ENCODE peak calls at places on chromosomes 2 and 18, in six cellular contexts. Q is uterus, O is K562, B is A549, R is tibial nerve, K is gastrocnemius medialis. P is an unnamed sample.
A peak's percentile ranks its signal among the peaks of the same experiment; 100 is the strongest.

GRCh38 chr18:54004828-54005227 is 219.6 kb downstream of the MBD2 start:
- DNase-seq in Q (no peak), O (no peak), B (peak; percentile 13), R (no peak), K (no peak), P (no peak)

GRCh38 chr2:79547568-79547967 is 34.7 kb downstream of the CTNNA2 start:
- DNase-seq in Q (no peak), O (no peak), B (no peak), R (no peak), K (no peak), P (no peak)

GRCh38 chr2:20178404-20179178 is 46.3 kb downstream of the SDC1 start:
- DNase-seq in Q (no peak), O (no peak), B (no peak), R (no peak), K (no peak), P (no peak)

GRCh38 chr2:202871161-202872141 is at the start of gene ICA1L:
- DNase-seq in Q (peak; percentile 61), O (peak; percentile 69), B (peak; percentile 60), R (peak; percentile 38), K (peak; percentile 13), P (peak; percentile 49)

GRCh38 chr2:241985986-241986329 is 116.4 kb downstream of the RTP5 start:
- DNase-seq in Q (no peak), O (no peak), B (no peak), R (no peak), K (no peak), P (no peak)

GRCh38 chr2:197821550-197822218 is 17.3 kb downstream of the PLCL1 start:
- DNase-seq in Q (no peak), O (peak; percentile 61), B (no peak), R (no peak), K (no peak), P (no peak)

GRCh38 chr18:50163505-50163904 is 31.4 kb downstream of the MYO5B start:
- DNase-seq in Q (no peak), O (no peak), B (no peak), R (no peak), K (no peak), P (no peak)

GRCh38 chr2:220946552-220946951 is 625.6 kb downstream of the EPHA4 start:
- DNase-seq in Q (no peak), O (no peak), B (no peak), R (no peak), K (no peak), P (no peak)

GRCh38 chr2:230865766-230866703 is 1.3 kb downstream of the ITM2C start:
- DNase-seq in Q (peak; percentile 36), O (no peak), B (no peak), R (no peak), K (no peak), P (peak; percentile 78)

GRCh38 chr18:25351773-25352628 is at the start of gene ZNF521:
- DNase-seq in Q (peak; percentile 92), O (peak; percentile 90), B (peak; percentile 33), R (peak; percentile 86), K (peak; percentile 84), P (peak; percentile 95)
- TF ChIP-seq POLR2A in Q (peak; percentile 70), O (no peak), B (no peak), R (peak; percentile 64), K (peak; percentile 61), P (peak; percentile 48)

GRCh38 chr2:85160946-85161625 is 27.9 kb downstream of the TCF7L1 start:
- DNase-seq in Q (no peak), O (no peak), B (no peak), R (no peak), K (no peak), P (no peak)

GRCh38 chr2:85165291-85165690 is 32.1 kb downstream of the TCF7L1 start:
- DNase-seq in Q (no peak), O (no peak), B (no peak), R (no peak), K (no peak), P (no peak)

GRCh38 chr2:85161626-85161960 is 28.4 kb downstream of the TCF7L1 start:
- DNase-seq in Q (no peak), O (no peak), B (no peak), R (no peak), K (no peak), P (peak; percentile 36)

GRCh38 chr2:85164145-85164559 is 31.0 kb downstream of the TCF7L1 start:
- DNase-seq in Q (no peak), O (no peak), B (no peak), R (no peak), K (no peak), P (peak; percentile 42)

GRCh38 chr2:85162746-85163301 is 29.6 kb downstream of the TCF7L1 start:
- DNase-seq in Q (no peak), O (no peak), B (no peak), R (peak; percentile 51), K (no peak), P (no peak)
- H3K27ac ChIP-seq in Q (no peak overlapping the region), O (no peak overlapping the region), B (no peak overlapping the region), R (no peak overlapping the region), K (no peak overlapping the region), P (peak overlapping the region; percentile 33)

GRCh38 chr2:127347734-127348392 is 39.9 kb downstream of the MAP3K2 start:
- DNase-seq in Q (no peak), O (no peak), B (no peak), R (no peak), K (no peak), P (no peak)

GRCh38 chr2:127348421-127349000 is 39.3 kb downstream of the MAP3K2 start:
- DNase-seq in Q (no peak), O (no peak), B (no peak), R (no peak), K (no peak), P (no peak)

GRCh38 chr2:127343277-127343676 is 44.5 kb downstream of the MAP3K2 start:
- DNase-seq in Q (no peak), O (no peak), B (no peak), R (no peak), K (no peak), P (no peak)

GRCh38 chr2:127351603-127352002 is 36.2 kb downstream of the MAP3K2 start:
- DNase-seq in Q (no peak), O (no peak), B (no peak), R (no peak), K (no peak), P (no peak)

DNA sequence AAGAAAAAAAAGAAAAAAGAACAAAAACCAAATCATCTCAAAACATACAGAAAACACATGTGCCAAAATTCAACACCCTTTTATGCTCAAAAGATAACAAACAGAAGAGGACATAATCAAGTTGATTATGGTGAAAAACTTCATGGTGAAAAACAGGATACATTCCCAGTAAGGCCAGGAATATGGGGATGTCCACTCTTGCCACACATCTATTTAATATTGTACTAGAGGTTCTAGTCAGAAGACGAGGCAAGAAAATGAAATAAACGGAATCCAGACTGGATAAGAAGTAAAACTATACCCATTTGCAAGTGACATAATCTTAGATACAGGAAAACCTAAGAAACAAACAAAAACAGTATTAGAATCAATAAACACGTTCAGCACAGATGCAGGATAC is 40.8 kb downstream of the MAP3K2 start:
- DNase-seq in Q (no peak), O (no peak), B (no peak), R (no peak), K (no peak), P (no peak)
- TF ChIP-seq POLR2A in Q (no peak), O (no peak), B (no peak), R (no peak), K (no peak), P (no peak)

GRCh38 chr18:35862115-35862640 is 110.3 kb upstream of the RMP24 start:
- DNase-seq in Q (no peak), O (no peak), B (no peak), R (no peak), K (no peak), P (no peak)
- H3K27ac ChIP-seq in Q (no peak overlapping the region), O (no peak overlapping the region), B (no peak overlapping the region), R (no peak overlapping the region), K (no peak overlapping the region), P (no peak overlapping the region)

GRCh38 chr18:74836296-74837139 is 238.8 kb downstream of the ZNF407 start:
- DNase-seq in Q (no peak), O (no peak), B (peak; percentile 9), R (no peak), K (no peak), P (no peak)

GRCh38 chr18:74840492-74841167 is 243.0 kb downstream of the ZNF407 start:
- DNase-seq in Q (no peak), O (no peak), B (peak; percentile 51), R (no peak), K (no peak), P (no peak)

GRCh38 chr18:74841248-74841647 is 243.6 kb downstream of the ZNF407 start:
- DNase-seq in Q (no peak), O (no peak), B (no peak), R (no peak), K (no peak), P (no peak)
- TF ChIP-seq POLR2A in Q (no peak), O (no peak), B (no peak), R (no peak), K (no peak), P (no peak)

GRCh38 chr18:28167835-28168349 is 9.0 kb downstream of the CDH2 start:
- DNase-seq in Q (no peak), O (no peak), B (no peak), R (no peak), K (no peak), P (no peak)
- H3K27ac ChIP-seq in Q (no peak overlapping the region), O (no peak overlapping the region), B (no peak overlapping the region), R (no peak overlapping the region), K (no peak overlapping the region), P (no peak overlapping the region)

DNA sequence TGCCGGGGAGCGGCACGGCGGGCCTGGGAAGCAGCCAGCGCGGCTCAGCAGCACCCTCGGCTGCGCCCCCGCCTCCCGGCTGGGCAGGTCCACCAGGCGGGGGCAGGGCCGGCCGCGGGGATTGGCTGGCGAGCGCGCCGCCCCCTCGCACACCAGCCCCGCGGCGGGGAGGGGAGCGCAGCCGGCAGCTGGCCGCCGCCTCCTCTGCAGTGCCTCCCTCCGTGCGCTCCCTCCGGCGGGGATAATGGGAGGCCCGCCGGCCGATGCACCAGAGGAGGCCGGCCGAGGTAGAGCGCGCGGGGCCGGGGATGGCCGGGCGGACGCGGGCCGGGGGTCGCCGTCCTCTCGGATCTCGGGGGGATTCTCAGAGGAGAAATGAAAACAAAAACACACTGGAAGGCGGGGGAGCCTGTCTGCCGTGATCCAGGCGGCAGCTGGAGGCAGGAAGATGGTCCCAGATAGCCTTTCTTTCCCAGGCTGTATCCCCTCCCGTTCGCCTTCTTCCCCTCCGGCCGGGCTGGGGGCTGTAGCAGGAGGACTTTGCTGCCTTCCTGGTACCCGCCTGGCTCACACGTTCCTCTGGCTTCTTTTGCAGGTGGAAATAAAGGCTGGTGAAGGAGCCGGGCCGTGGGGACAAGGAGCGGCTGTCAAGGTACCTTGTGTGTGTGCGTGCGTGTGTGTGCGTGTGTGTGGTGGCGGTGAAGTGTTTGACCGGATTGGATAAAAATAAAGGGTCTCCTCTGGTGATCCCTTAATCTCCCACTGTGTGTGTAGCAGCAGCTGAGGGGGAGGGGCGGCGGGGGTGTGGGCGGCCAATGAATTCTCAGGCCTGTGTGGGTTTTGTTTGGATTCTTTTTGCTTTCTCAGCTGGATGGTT is 18.0 kb downstream of the TET3 start:
- DNase-seq in Q (peak; percentile 77), O (peak; percentile 89), B (peak; percentile 33), R (peak; percentile 62), K (peak; percentile 52), P (peak; percentile 91)
- TF ChIP-seq POLR2A in Q (peak; percentile 75), O (no peak), B (no peak), R (peak; percentile 81), K (peak; percentile 71), P (peak; percentile 70)

P was measured in upper lobe of left lung.